ENCODE peak calls at places on chromosome 15, in nine cellular contexts. One of them, this sample, is unnamed.

GRCh38 chr15:40308844-40309189 is 1.1 kb upstream of the PLCB2 start:
- DNase-seq in activated T-cell treated with anti-CD3 and anti-CD28 coated beads, Interleukin-2, amount 50 U/mL, for 1 hour: no peak
- DNase-seq in HEK293T: no peak
- DNase-seq in GM04503: no peak
- DNase-seq in GM13977: no peak
- DNase-seq in testis: no peak
- DNase-seq in astrocyte of the spinal cord: no peak
- DNase-seq in nephron progenitor cell: no peak
- DNase-seq in pons: peak; percentile 60
- DNase-seq in this sample: no peak

GRCh38 chr15:31477851-31478250 is 151.2 kb downstream of the KLF13 start:
- DNase-seq in activated T-cell treated with anti-CD3 and anti-CD28 coated beads, Interleukin-2, amount 50 U/mL, for 1 hour: no peak
- DNase-seq in HEK293T: no peak
- DNase-seq in GM04503: no peak
- DNase-seq in GM13977: no peak
- DNase-seq in testis: no peak
- DNase-seq in astrocyte of the spinal cord: no peak
- DNase-seq in nephron progenitor cell: no peak
- DNase-seq in pons: no peak
- DNase-seq in this sample: no peak

GRCh38 chr15:73865904-73866303 is 7.5 kb upstream of the TBC1D21 start:
- DNase-seq in activated T-cell treated with anti-CD3 and anti-CD28 coated beads, Interleukin-2, amount 50 U/mL, for 1 hour: no peak
- DNase-seq in HEK293T: no peak
- DNase-seq in GM04503: no peak
- DNase-seq in GM13977: no peak
- DNase-seq in testis: no peak
- DNase-seq in astrocyte of the spinal cord: no peak
- DNase-seq in nephron progenitor cell: no peak
- DNase-seq in pons: no peak
- DNase-seq in this sample: no peak

GRCh38 chr15:31511707-31512310 is 185.2 kb downstream of the KLF13 start:
- DNase-seq in activated T-cell treated with anti-CD3 and anti-CD28 coated beads, Interleukin-2, amount 50 U/mL, for 1 hour: no peak
- DNase-seq in HEK293T: no peak
- DNase-seq in GM04503: no peak
- DNase-seq in GM13977: peak; percentile 43
- DNase-seq in testis: no peak
- DNase-seq in astrocyte of the spinal cord: no peak
- DNase-seq in nephron progenitor cell: no peak
- DNase-seq in pons: no peak
- DNase-seq in this sample: no peak

GRCh38 chr15:100669260-100669659 is 66.9 kb downstream of the ASB7 start:
- DNase-seq in activated T-cell treated with anti-CD3 and anti-CD28 coated beads, Interleukin-2, amount 50 U/mL, for 1 hour: no peak
- DNase-seq in HEK293T: no peak
- DNase-seq in GM04503: no peak
- DNase-seq in GM13977: no peak
- DNase-seq in testis: no peak
- DNase-seq in astrocyte of the spinal cord: no peak
- DNase-seq in nephron progenitor cell: no peak
- DNase-seq in pons: no peak
- DNase-seq in this sample: no peak

GRCh38 chr15:91356083-91356482 is 256.0 kb downstream of the SV2B start:
- DNase-seq in activated T-cell treated with anti-CD3 and anti-CD28 coated beads, Interleukin-2, amount 50 U/mL, for 1 hour: no peak
- DNase-seq in HEK293T: no peak
- DNase-seq in GM04503: no peak
- DNase-seq in GM13977: no peak
- DNase-seq in testis: no peak
- DNase-seq in astrocyte of the spinal cord: no peak
- DNase-seq in nephron progenitor cell: no peak
- DNase-seq in pons: no peak
- DNase-seq in this sample: no peak

GRCh38 chr15:24318981-24319380 is 356.6 kb upstream of the NPAP1 start:
- DNase-seq in activated T-cell treated with anti-CD3 and anti-CD28 coated beads, Interleukin-2, amount 50 U/mL, for 1 hour: no peak
- DNase-seq in HEK293T: no peak
- DNase-seq in GM04503: no peak
- DNase-seq in GM13977: no peak
- DNase-seq in testis: no peak
- DNase-seq in astrocyte of the spinal cord: peak; percentile 3
- DNase-seq in nephron progenitor cell: no peak
- DNase-seq in pons: no peak
- DNase-seq in this sample: no peak

GRCh38 chr15:37931868-37932267 is 2.6 kb upstream of the TMCO5A start:
- DNase-seq in activated T-cell treated with anti-CD3 and anti-CD28 coated beads, Interleukin-2, amount 50 U/mL, for 1 hour: no peak
- DNase-seq in HEK293T: no peak
- DNase-seq in GM04503: no peak
- DNase-seq in GM13977: no peak
- DNase-seq in testis: no peak
- DNase-seq in astrocyte of the spinal cord: peak; percentile 25
- DNase-seq in nephron progenitor cell: no peak
- DNase-seq in pons: no peak
- DNase-seq in this sample: no peak

GRCh38 chr15:78353093-78353492 is 12.9 kb downstream of the CRABP1 start:
- DNase-seq in activated T-cell treated with anti-CD3 and anti-CD28 coated beads, Interleukin-2, amount 50 U/mL, for 1 hour: no peak
- DNase-seq in HEK293T: peak; percentile 59
- DNase-seq in GM04503: no peak
- DNase-seq in GM13977: no peak
- DNase-seq in testis: no peak
- DNase-seq in astrocyte of the spinal cord: no peak
- DNase-seq in nephron progenitor cell: no peak
- DNase-seq in pons: no peak
- DNase-seq in this sample: no peak

GRCh38 chr15:73822998-73823397 is 50.4 kb upstream of the TBC1D21 start:
- DNase-seq in activated T-cell treated with anti-CD3 and anti-CD28 coated beads, Interleukin-2, amount 50 U/mL, for 1 hour: no peak
- DNase-seq in HEK293T: peak; percentile 23
- DNase-seq in GM04503: no peak
- DNase-seq in GM13977: no peak
- DNase-seq in testis: peak; percentile 34
- DNase-seq in astrocyte of the spinal cord: peak; percentile 41
- DNase-seq in nephron progenitor cell: peak; percentile 72
- DNase-seq in pons: no peak
- DNase-seq in this sample: no peak

GRCh38 chr15:100147828-100148227 is 193.9 kb downstream of the ADAMTS17 start:
- DNase-seq in activated T-cell treated with anti-CD3 and anti-CD28 coated beads, Interleukin-2, amount 50 U/mL, for 1 hour: no peak
- DNase-seq in HEK293T: no peak
- DNase-seq in GM04503: no peak
- DNase-seq in GM13977: no peak
- DNase-seq in testis: no peak
- DNase-seq in astrocyte of the spinal cord: no peak
- DNase-seq in nephron progenitor cell: no peak
- DNase-seq in pons: no peak
- DNase-seq in this sample: no peak

GRCh38 chr15:63605816-63606215 is 8.6 kb downstream of the FBXL22 start:
- DNase-seq in activated T-cell treated with anti-CD3 and anti-CD28 coated beads, Interleukin-2, amount 50 U/mL, for 1 hour: peak; percentile 57
- DNase-seq in HEK293T: no peak
- DNase-seq in GM04503: no peak
- DNase-seq in GM13977: no peak
- DNase-seq in testis: no peak
- DNase-seq in astrocyte of the spinal cord: no peak
- DNase-seq in nephron progenitor cell: no peak
- DNase-seq in pons: no peak
- DNase-seq in this sample: no peak

GRCh38 chr15:44009056-44009455 is 182.3 kb downstream of the WDR76 start:
- DNase-seq in activated T-cell treated with anti-CD3 and anti-CD28 coated beads, Interleukin-2, amount 50 U/mL, for 1 hour: no peak
- DNase-seq in HEK293T: no peak
- DNase-seq in GM04503: peak; percentile 23
- DNase-seq in GM13977: no peak
- DNase-seq in testis: no peak
- DNase-seq in astrocyte of the spinal cord: peak; percentile 46
- DNase-seq in nephron progenitor cell: no peak
- DNase-seq in pons: no peak
- DNase-seq in this sample: no peak

GRCh38 chr15:44034933-44035624 is 160.0 kb downstream of the FRMD5 start:
- DNase-seq in activated T-cell treated with anti-CD3 and anti-CD28 coated beads, Interleukin-2, amount 50 U/mL, for 1 hour: no peak
- DNase-seq in HEK293T: no peak
- DNase-seq in GM04503: peak; percentile 46
- DNase-seq in GM13977: no peak
- DNase-seq in testis: no peak
- DNase-seq in astrocyte of the spinal cord: peak; percentile 82
- DNase-seq in nephron progenitor cell: no peak
- DNase-seq in pons: peak; percentile 33
- DNase-seq in this sample: no peak

GRCh38 chr15:91909574-91909973 is 56.1 kb downstream of the SLCO3A1 start:
- DNase-seq in activated T-cell treated with anti-CD3 and anti-CD28 coated beads, Interleukin-2, amount 50 U/mL, for 1 hour: no peak
- DNase-seq in HEK293T: no peak
- DNase-seq in GM04503: no peak
- DNase-seq in GM13977: no peak
- DNase-seq in testis: no peak
- DNase-seq in astrocyte of the spinal cord: no peak
- DNase-seq in nephron progenitor cell: no peak
- DNase-seq in pons: no peak
- DNase-seq in this sample: no peak

GRCh38 chr15:92638291-92638708 is 17.3 kb downstream of the FAM174B start:
- DNase-seq in activated T-cell treated with anti-CD3 and anti-CD28 coated beads, Interleukin-2, amount 50 U/mL, for 1 hour: no peak
- DNase-seq in HEK293T: no peak
- DNase-seq in GM04503: no peak
- DNase-seq in GM13977: no peak
- DNase-seq in testis: no peak
- DNase-seq in astrocyte of the spinal cord: peak; percentile 29
- DNase-seq in nephron progenitor cell: no peak
- DNase-seq in pons: no peak
- DNase-seq in this sample: no peak

GRCh38 chr15:91151781-91152563 is 51.9 kb downstream of the SV2B start:
- DNase-seq in activated T-cell treated with anti-CD3 and anti-CD28 coated beads, Interleukin-2, amount 50 U/mL, for 1 hour: no peak
- DNase-seq in HEK293T: no peak
- DNase-seq in GM04503: no peak
- DNase-seq in GM13977: no peak
- DNase-seq in testis: peak; percentile 28
- DNase-seq in astrocyte of the spinal cord: no peak
- DNase-seq in nephron progenitor cell: no peak
- DNase-seq in pons: no peak
- DNase-seq in this sample: no peak